ENCODE peak calls at places on chromosomes 4 and X, in five cellular contexts. F is BE2C; C is heart left ventricle; B is NCI-H82; T is CD8-positive, alpha-beta T cell. A is an unnamed sample.

GRCh38 chrX:129984196-129984962 is 1.9 kb downstream of the BCORL1 start:
- DNase-seq in B (peak), C (peak), T (peak), F (peak), A (no peak)

GRCh38 chr4:146098978-146099377 is 76.5 kb upstream of the LSM6 start:
- DNase-seq in F (no peak), B (no peak), C (no peak), T (no peak), A (no peak)

GRCh38 chr4:123096038-123096437 is 173.6 kb upstream of the NUDT6 start:
- DNase-seq in T (no peak), C (no peak), B (peak), F (no peak), A (no peak)

GRCh38 chrX:129318375-129318774 is 204.9 kb downstream of the SMARCA1 start:
- DNase-seq in T (no peak), B (peak), F (peak), C (no peak), A (peak)

GRCh38 chr4:107444-108429 is 16.6 kb upstream of the ZNF718 start:
- DNase-seq in B (no peak), C (no peak), F (no peak), T (no peak), A (no peak)

GRCh38 chr4:99763635-99764101 is 53.0 kb upstream of the DAPP1 start:
- DNase-seq in B (no peak), T (no peak), C (no peak), F (no peak), A (peak)

GRCh38 chrX:42714981-42715688 is 62.8 kb downstream of the PPP1R2C start:
- DNase-seq in C (peak), F (peak), T (peak), B (peak), A (no peak)

GRCh38 chrX:44843753-44844152 is at the start of gene DUSP21:
- DNase-seq in T (no peak), B (no peak), C (no peak), F (no peak), A (no peak)

GRCh38 chr4:15400911-15401671 is 26.7 kb upstream of the C1QTNF7 start:
- DNase-seq in T (peak), C (peak), F (no peak), B (no peak), A (peak)

GRCh38 chrX:40947276-40947675 is 138.0 kb upstream of the USP9X start:
- DNase-seq in B (no peak), T (no peak), F (no peak), C (no peak), A (peak)